ENCODE peak calls at places on chromosomes 5 and 9, in four cellular contexts. S is K562, R is GM12878, T is HepG2. G is an unnamed sample.

GRCh38 chr9:112520646-112521045 is 34.0 kb downstream of the KIAA1958 start:
- DNase-seq in R (no peak), S (no peak), T (no peak), G (no peak)

GRCh38 chr9:111427186-111427585 is 57.0 kb downstream of the ECPAS start:
- DNase-seq in R (no peak), S (peak), T (no peak), G (no peak)

GRCh38 chr5:127907907-127908306 is 175.7 kb upstream of the SLC12A2 start:
- DNase-seq in R (no peak), S (no peak), T (no peak), G (no peak)

GRCh38 chr5:129460121-129460950 is at the start of gene ADAMTS19:
- DNase-seq in S (no peak), T (no peak), R (no peak), G (peak)

GRCh38 chr5:59724482-59725392 is 168.8 kb downstream of the PDE4D start:
- DNase-seq in S (peak), T (peak), R (no peak), G (peak)

GRCh38 chr5:38650540-38651275 is 94.3 kb upstream of the LIFR start:
- DNase-seq in S (no peak), R (no peak), T (no peak), G (no peak)

GRCh38 chr5:90201923-90202322 is 207.6 kb downstream of the CETN3 start:
- DNase-seq in R (no peak), S (no peak), T (no peak), G (no peak)

GRCh38 chr5:145574889-145575573 is 260.1 kb downstream of the PRELID2 start:
- DNase-seq in R (no peak), S (no peak), T (no peak), G (no peak)

GRCh38 chr5:152642880-152643279 is 237.8 kb upstream of the NMUR2 start:
- DNase-seq in R (no peak), T (no peak), S (no peak), G (no peak)

GRCh38 chr5:138903113-138903789 is 28.1 kb upstream of the LRRTM2 start:
- DNase-seq in T (no peak), S (no peak), R (no peak), G (no peak)

GRCh38 chr5:31916327-31916726 is 257.8 kb downstream of the GOLPH3 start:
- DNase-seq in S (no peak), T (no peak), R (no peak), G (no peak)

GRCh38 chr5:91171322-91171721 is 211.8 kb downstream of the ARRDC3 start:
- DNase-seq in S (no peak), R (no peak), T (no peak), G (no peak)

GRCh38 chr5:127870914-127871313 is 167.7 kb downstream of the CCDC192 start:
- DNase-seq in T (no peak), S (no peak), R (no peak), G (no peak)

GRCh38 chr9:129398901-129399300 is 220.8 kb upstream of the IER5L start:
- DNase-seq in R (no peak), S (no peak), T (no peak), G (no peak)

GRCh38 chr5:154475613-154476342 is 2.2 kb downstream of the HAND1 start:
- DNase-seq in T (no peak), S (no peak), R (no peak), G (no peak)

GRCh38 chr9:95981741-95982390 is 106.4 kb downstream of the ERCC6L2 start:
- DNase-seq in R (no peak), T (no peak), S (no peak), G (no peak)

GRCh38 chr9:95985656-95986055 is 110.2 kb downstream of the ERCC6L2 start:
- DNase-seq in T (no peak), R (no peak), S (no peak), G (no peak)

GRCh38 chr9:95977366-95977765 is 101.9 kb downstream of the ERCC6L2 start:
- DNase-seq in R (no peak), S (no peak), T (no peak), G (no peak)

GRCh38 chr9:95980262-95981125 is 105.0 kb downstream of the ERCC6L2 start:
- DNase-seq in R (no peak), T (no peak), S (no peak), G (no peak)
- TF ChIP-seq FOXK2 in R (no peak), T (no peak), S (no peak), G (no peak)

DNA sequence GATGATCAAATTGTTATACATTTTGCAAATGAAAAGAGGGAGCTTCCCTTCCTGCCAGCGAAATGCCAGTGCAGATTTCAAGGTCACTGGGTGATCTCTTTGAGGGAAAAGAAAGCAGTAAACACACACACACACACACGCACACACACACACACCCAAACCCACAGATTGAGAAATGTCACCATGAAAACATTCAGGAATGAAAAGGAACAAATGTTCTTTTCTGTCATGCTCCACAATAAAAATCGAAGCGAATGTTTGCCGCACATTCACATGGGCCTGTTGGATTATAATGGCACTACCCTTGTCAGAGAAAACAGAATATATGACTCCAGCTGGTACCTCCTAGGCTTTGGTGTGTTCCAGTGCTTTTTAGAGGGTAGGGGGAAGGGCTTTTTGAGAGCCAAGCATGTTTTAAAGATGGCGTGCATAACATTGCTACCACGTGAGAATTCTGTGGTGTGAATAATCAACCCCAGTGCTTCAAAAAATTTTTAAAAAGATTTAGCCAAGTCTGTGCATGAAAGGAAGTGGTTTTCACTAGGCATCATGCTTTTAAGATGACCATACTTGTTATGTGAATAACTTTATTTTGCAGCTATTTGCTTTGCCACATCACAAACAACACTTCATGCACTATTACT is 120.7 kb upstream of the ZNF608 start:
- DNase-seq in S (no peak), T (no peak), R (no peak), G (no peak)
- TF ChIP-seq BHLHE40 in S (no peak), T (no peak), R (no peak), G (no peak)

GRCh38 chr5:28808967-28809810 is 1770.8 kb upstream of the CDH9 start:
- DNase-seq in T (no peak), S (peak), R (no peak), G (no peak)
- TF ChIP-seq TARDBP in T (no peak), S (no peak), R (no peak), G (no peak)

DNA sequence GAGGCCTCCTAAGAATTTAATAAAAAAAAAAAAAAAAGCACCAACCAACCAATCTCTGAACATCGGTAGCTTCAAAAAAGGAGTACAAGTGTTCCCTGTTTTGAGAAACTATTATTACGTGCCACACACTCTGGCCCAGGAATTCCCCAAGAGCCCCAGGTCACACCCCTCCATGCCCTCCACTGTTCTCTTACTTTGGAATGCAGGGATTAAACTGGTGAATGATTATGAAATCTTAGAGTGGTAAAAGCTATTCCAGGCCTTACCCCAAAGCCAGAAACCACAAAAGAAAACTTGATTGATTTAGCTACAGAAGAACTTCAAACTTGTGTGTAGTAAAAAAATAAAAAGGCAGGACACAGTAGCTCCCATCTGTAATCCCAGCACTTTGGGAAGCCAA is 2.6 kb upstream of the PPP1R26 start:
- DNase-seq in T (peak), R (no peak), S (no peak), G (no peak)
- TF ChIP-seq FOXK2 in T (no peak), R (no peak), S (no peak), G (no peak)

DNA sequence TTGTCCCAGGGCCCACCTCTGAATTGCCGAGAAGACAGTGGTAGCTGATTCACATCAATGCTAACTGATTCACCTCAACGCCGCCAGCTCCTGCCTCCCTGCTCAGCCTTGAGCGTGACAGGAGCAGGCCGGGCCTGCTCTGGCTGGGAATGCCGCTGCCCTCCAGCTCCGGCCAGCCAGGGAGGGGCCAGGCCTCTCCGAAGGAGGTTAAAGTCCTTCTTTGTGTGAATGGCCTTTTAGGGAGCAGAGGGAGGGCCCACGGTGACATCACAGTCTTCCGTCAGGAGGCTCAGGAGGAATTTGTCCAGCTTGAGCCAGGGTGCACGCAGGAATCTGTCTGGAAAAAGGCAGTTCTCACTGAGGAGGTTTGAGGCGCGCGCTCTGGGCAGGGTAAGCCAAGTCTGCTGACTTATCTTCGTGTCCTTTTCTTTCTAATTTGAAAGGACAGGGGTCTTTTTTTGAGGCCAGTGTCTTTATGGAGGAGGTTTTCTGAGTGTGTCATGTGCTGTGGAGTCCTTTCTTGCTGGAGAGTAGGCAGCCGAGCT is 82.7 kb downstream of the C9orf152 start:
- DNase-seq in T (peak), R (no peak), S (no peak), G (no peak)
- TF ChIP-seq BHLHE40 in T (no peak), R (no peak), S (no peak), G (no peak)

DNA sequence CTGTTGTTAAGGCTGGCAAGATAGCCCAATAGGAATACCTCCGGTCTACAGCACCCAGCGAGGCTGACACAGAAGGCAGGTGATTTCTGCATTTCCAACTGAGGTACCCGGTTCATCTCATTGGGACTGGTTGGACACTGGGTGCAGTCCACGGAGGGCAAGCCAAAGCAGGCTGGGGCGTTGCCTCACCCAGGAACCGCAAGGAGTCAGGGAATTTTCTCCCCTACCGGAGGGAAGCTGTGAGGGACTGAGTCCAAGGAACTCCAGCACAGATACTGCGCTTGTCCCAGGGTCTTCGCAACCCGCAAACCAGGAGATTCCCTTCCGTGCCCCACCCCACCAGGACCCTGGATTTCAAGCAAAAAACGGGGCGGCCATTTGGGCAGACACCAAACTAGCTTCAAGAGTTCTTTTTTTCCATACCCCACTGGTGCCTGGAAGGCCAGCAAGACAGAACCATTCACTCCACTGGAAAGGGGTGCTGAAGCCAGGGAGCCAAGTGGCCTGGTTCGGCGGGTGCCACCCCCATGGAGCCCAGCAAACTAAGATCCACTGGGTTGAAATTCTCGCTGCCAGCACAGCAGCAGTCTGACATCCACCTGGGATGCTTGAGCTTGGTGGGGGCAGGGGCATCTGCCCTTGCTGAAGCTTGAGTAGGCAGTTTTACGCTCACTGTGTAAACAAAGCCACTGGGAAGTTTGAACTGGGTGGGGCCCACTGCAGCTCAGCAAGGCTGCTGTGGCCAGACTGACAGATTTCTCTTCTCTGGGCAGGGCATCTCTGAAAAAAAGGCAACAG is 647.2 kb downstream of the BNC2 start:
- DNase-seq in R (no peak), S (no peak), T (no peak), G (no peak)
- TF ChIP-seq TARDBP in R (no peak), S (no peak), T (no peak), G (no peak)

GRCh38 chr5:93192107-93192506 is 388.9 kb downstream of the NR2F1-AS1 start:
- DNase-seq in R (no peak), S (no peak), T (peak), G (no peak)
- TF ChIP-seq FOXK2 in R (no peak), S (no peak), T (no peak), G (no peak)

GRCh38 chr5:170343177-170343576 is 45.6 kb upstream of the LCP2 start:
- DNase-seq in T (no peak), S (no peak), R (no peak), G (no peak)
- TF ChIP-seq BHLHE40 in T (no peak), S (no peak), R (no peak), G (no peak)

GRCh38 chr9:114722363-114722695 is 40.3 kb upstream of the TEX48 start:
- DNase-seq in S (no peak), R (no peak), T (no peak), G (no peak)

GRCh38 chr9:114722937-114723620 is 41.1 kb upstream of the TEX48 start:
- DNase-seq in T (no peak), R (no peak), S (no peak), G (no peak)

GRCh38 chr9:114720296-114720695 is 38.3 kb upstream of the TEX48 start:
- DNase-seq in R (no peak), T (no peak), S (no peak), G (no peak)

GRCh38 chr9:114723926-114724325 is 41.9 kb upstream of the TEX48 start:
- DNase-seq in S (no peak), T (no peak), R (no peak), G (no peak)

DNA sequence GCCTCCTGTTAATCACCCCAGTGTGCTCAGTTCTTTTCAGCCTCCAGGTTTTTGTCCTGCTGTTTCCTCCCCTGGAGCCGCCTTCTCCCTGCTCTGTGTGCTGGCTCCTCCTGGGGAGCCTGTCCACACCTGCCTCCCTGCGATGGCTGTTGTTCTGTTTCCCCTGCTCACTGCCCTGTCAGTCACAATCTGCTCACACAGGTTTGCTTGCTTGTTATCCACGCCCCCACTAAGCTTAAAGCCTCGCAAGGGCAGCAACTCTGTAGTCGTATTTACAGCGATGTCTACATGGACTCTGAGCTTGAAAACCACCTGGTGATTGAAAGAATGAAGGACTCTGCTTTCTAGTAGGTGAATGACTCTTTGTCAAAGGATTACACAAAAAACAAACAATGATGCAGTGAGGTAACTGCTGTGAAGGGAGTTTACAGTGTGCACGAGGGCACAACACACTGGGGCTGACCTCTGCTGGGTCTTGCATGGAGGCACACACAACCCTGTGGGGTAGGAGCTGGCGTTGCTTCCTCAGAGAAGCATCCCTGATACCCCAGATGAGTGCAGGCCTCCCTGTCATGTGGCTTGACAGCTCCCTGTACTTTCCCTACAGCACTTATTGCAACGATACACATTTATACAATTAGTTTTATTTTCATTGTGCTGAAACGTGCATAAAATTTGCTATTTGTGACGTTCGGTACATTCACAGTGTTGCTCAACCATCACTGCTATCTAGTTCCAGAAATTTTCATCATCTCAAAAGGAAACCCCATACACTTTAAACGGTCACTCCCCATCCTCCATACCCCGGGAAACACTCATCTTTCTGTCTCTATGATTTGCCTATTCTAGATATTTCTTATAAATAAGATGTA is 39.7 kb upstream of the TEX48 start:
- DNase-seq in S (no peak), T (peak), R (no peak), G (no peak)
- TF ChIP-seq TARDBP in S (no peak), T (peak), R (no peak), G (no peak)

GRCh38 chr9:127934248-127934647 is 3.4 kb downstream of the DPM2 start:
- DNase-seq in R (no peak), T (no peak), S (no peak), G (no peak)

GRCh38 chr9:127930298-127931091 is at the start of gene PIP5KL1:
- DNase-seq in R (no peak), T (peak), S (peak), G (peak)

GRCh38 chr9:127929044-127929979 is 1.3 kb downstream of the PIP5KL1 start:
- DNase-seq in S (no peak), T (no peak), R (no peak), G (no peak)

GRCh38 chr9:127928232-127929043 is 2.1 kb downstream of the PIP5KL1 start:
- DNase-seq in S (no peak), T (no peak), R (no peak), G (no peak)

GRCh38 chr9:127931092-127931881 is 710 bp upstream of the PIP5KL1 start:
- DNase-seq in S (peak), R (no peak), T (peak), G (peak)
- TF ChIP-seq FOXK2 in S (peak), R (no peak), T (no peak), G (no peak)

G was measured in HEK293T.